ENCODE peak calls at places on chromosomes 5 and 9, in eight cellular contexts. Q is HCT116, P is adrenal gland, I is spleen, X is stomach, O is body of pancreas, H is lower leg skin, R is tibial nerve. G is an unnamed sample.

GRCh38 chr9:130539473-130540223 is 39.7 kb upstream of the FUBP3 start:
- DNase-seq in R (no peak), Q (peak), O (no peak), H (peak), X (no peak), P (peak), I (no peak), G (no peak)

GRCh38 chr9:124457079-124457886 is 7.0 kb downstream of the ADGRD2 start:
- DNase-seq in H (no peak), R (no peak), I (peak), O (no peak), X (no peak), Q (no peak), P (peak), G (no peak)

GRCh38 chr5:149672701-149673455 is 57.2 kb upstream of the PPARGC1B start:
- DNase-seq in O (no peak), Q (no peak), I (no peak), H (no peak), P (no peak), X (no peak), R (no peak), G (no peak)

GRCh38 chr5:127001621-127002296 is 28.6 kb downstream of the MARCHF3 start:
- DNase-seq in Q (no peak), R (no peak), H (no peak), I (no peak), P (peak), X (no peak), O (no peak), G (no peak)

GRCh38 chr9:88523056-88523455 is 11.9 kb upstream of the NXNL2 start:
- DNase-seq in O (no peak), X (no peak), R (no peak), Q (no peak), I (peak), H (no peak), P (no peak), G (no peak)

GRCh38 chr5:171867786-171868185 is 82.2 kb downstream of the SMIM23 start:
- DNase-seq in O (no peak), I (no peak), Q (no peak), R (no peak), X (no peak), P (no peak), H (no peak), G (no peak)

GRCh38 chr5:67058998-67059746 is 137.4 kb downstream of the CD180 start:
- DNase-seq in Q (no peak), X (no peak), P (peak), I (no peak), R (no peak), O (no peak), H (no peak), G (peak)

GRCh38 chr5:39148983-39149534 is 70.3 kb downstream of the FYB1 start:
- DNase-seq in P (no peak), X (no peak), Q (peak), H (no peak), O (no peak), R (no peak), I (no peak), G (no peak)

GRCh38 chr9:114034663-114035062 is 43.4 kb downstream of the AMBP start:
- DNase-seq in P (no peak), I (peak), R (no peak), Q (no peak), O (peak), X (no peak), H (peak), G (no peak)

GRCh38 chr9:97744710-97745708 is 47.9 kb upstream of the XPA start:
- DNase-seq in Q (no peak), H (no peak), I (no peak), O (no peak), P (peak), X (no peak), R (no peak), G (no peak)

GRCh38 chr5:124124711-124125229 is 612.8 kb downstream of the CSNK1G3 start:
- DNase-seq in I (no peak), Q (no peak), X (no peak), O (no peak), R (no peak), H (no peak), P (no peak), G (no peak)

GRCh38 chr5:1108865-1109174 is 3.0 kb downstream of the SLC12A7 start:
- DNase-seq in I (no peak), R (no peak), O (no peak), X (no peak), P (peak), H (no peak), Q (no peak), G (no peak)

GRCh38 chr9:27183701-27184100 is 74.7 kb downstream of the TEK start:
- DNase-seq in Q (no peak), O (no peak), H (no peak), P (no peak), R (no peak), X (peak), I (no peak), G (no peak)

GRCh38 chr9:93673271-93673843 is 97.0 kb downstream of the PHF2 start:
- DNase-seq in X (peak), I (peak), H (peak), Q (no peak), O (no peak), P (peak), R (no peak), G (peak)

GRCh38 chr5:60161340-60161934 is 267.9 kb upstream of the PDE4D start:
- DNase-seq in R (no peak), O (no peak), Q (peak), P (no peak), I (no peak), H (no peak), X (no peak), G (no peak)

GRCh38 chr9:68964102-68964541 is 49.8 kb downstream of the PRKACG start:
- DNase-seq in O (no peak), H (no peak), R (no peak), Q (no peak), X (no peak), I (no peak), P (no peak), G (no peak)

GRCh38 chr9:6552033-6552737 is 93.3 kb downstream of the GLDC start:
- DNase-seq in X (no peak), I (no peak), H (no peak), Q (no peak), P (no peak), O (no peak), R (no peak), G (no peak)

GRCh38 chr9:119963258-119963797 is 594.1 kb upstream of the BRINP1 start:
- DNase-seq in X (no peak), Q (peak), O (no peak), H (no peak), I (no peak), R (no peak), P (no peak), G (no peak)

GRCh38 chr5:1507961-1508678 is 15.6 kb downstream of the LPCAT1 start:
- DNase-seq in H (no peak), O (no peak), X (no peak), R (no peak), P (no peak), I (peak), Q (no peak), G (peak)

GRCh38 chr9:97990259-97990658 is 7.1 kb downstream of the ANP32B start:
- DNase-seq in P (no peak), Q (no peak), O (no peak), I (no peak), X (no peak), H (no peak), R (no peak), G (no peak)

GRCh38 chr5:65032250-65032649 is 263.5 kb downstream of the CWC27 start:
- DNase-seq in R (no peak), X (no peak), O (no peak), H (no peak), I (no peak), P (no peak), Q (no peak), G (no peak)

GRCh38 chr5:163822548-163822947 is 317.1 kb downstream of the MAT2B start:
- DNase-seq in O (no peak), X (no peak), P (no peak), I (no peak), H (no peak), R (no peak), Q (no peak), G (no peak)

GRCh38 chr5:132049559-132049958 is 10.9 kb upstream of the IL3 start:
- DNase-seq in I (no peak), O (no peak), Q (no peak), P (no peak), R (no peak), X (no peak), H (no peak), G (no peak)

GRCh38 chr9:113909421-113909820 is 33.3 kb downstream of the ZNF618 start:
- DNase-seq in H (no peak), O (no peak), P (no peak), Q (no peak), X (no peak), R (no peak), I (no peak), G (no peak)

GRCh38 chr9:69443178-69443577 is 118.2 kb downstream of the ENTREP1 start:
- DNase-seq in P (no peak), Q (no peak), I (no peak), R (no peak), H (no peak), O (no peak), X (no peak), G (no peak)

GRCh38 chr5:5492087-5492933 is 69.8 kb downstream of the ICE1 start:
- DNase-seq in X (no peak), O (peak), P (peak), R (no peak), H (no peak), Q (peak), I (no peak), G (no peak)

GRCh38 chr9:88198346-88198807 is 60.1 kb upstream of the SPATA31C2 start:
- DNase-seq in H (peak), O (peak), Q (no peak), R (no peak), P (peak), I (no peak), X (no peak), G (no peak)

GRCh38 chr5:113296681-113297080 is 138.1 kb downstream of the TSSK1B start:
- DNase-seq in P (no peak), X (no peak), I (no peak), H (no peak), O (no peak), R (no peak), Q (no peak), G (no peak)

GRCh38 chr5:94993501-94993900 is 291.4 kb downstream of the MCTP1 start:
- DNase-seq in P (no peak), R (no peak), I (no peak), O (no peak), X (no peak), Q (no peak), H (no peak), G (no peak)

GRCh38 chr9:16704489-16705111 is 165.9 kb downstream of the BNC2 start:
- DNase-seq in H (no peak), Q (no peak), P (peak), O (peak), R (peak), I (no peak), X (no peak), G (peak)

GRCh38 chr5:137344021-137344420 is 155.1 kb downstream of the SPOCK1 start:
- DNase-seq in P (no peak), Q (no peak), X (no peak), O (no peak), R (no peak), H (no peak), I (no peak), G (no peak)

GRCh38 chr9:120780367-120780766 is 12.8 kb downstream of the FBXW2 start:
- DNase-seq in R (no peak), P (no peak), O (no peak), H (no peak), I (no peak), X (no peak), Q (no peak), G (no peak)

DNA sequence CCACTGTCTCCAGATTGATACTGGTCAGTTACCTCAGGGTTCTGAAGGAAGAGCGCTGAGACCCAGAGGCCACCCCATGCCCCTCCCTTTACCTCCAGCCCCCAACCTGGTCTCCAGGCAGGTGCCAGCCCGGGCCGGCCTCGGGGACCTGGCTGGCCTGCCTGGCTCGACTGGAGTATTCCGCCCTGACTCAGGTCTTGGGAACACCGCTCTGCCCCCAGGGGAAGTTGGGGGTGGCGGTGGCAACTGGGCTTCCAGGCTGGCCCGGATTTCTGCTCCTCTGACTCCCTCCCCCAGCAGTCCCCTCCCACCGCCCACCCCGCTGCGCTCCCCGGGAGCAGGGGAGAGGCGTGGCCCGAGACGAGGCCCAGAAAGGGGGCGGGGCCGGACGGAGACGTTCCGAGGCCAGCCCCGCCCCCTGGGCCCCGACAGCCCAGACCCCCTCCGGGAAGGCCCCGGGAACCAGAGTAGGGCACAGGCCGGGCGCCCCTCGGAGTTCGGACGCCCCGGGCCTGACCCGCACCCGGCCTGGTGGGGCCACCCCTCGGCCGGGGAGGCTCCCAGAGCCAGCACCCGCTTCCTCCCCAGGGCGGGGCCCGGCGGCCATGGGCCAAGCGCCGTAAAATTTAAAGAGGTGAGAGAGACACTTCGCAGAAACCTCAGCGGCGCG is 82.5 kb upstream of the ZBTB43 start:
- DNase-seq in R (peak), P (peak), X (peak), I (peak), H (peak), Q (peak), O (peak), G (peak)
- TF ChIP-seq POLR2A in R (peak), P (no peak), X (no peak), I (peak), H (peak), Q (no peak), O (no peak), G (no peak)

GRCh38 chr9:37002413-37003217 is 31.5 kb downstream of the PAX5 start:
- DNase-seq in X (no peak), I (peak), H (no peak), O (no peak), R (no peak), Q (no peak), P (no peak), G (no peak)
- TF ChIP-seq POLR2A in X (no peak), I (no peak), H (no peak), O (no peak), R (no peak), Q (no peak), P (no peak), G (no peak)

DNA sequence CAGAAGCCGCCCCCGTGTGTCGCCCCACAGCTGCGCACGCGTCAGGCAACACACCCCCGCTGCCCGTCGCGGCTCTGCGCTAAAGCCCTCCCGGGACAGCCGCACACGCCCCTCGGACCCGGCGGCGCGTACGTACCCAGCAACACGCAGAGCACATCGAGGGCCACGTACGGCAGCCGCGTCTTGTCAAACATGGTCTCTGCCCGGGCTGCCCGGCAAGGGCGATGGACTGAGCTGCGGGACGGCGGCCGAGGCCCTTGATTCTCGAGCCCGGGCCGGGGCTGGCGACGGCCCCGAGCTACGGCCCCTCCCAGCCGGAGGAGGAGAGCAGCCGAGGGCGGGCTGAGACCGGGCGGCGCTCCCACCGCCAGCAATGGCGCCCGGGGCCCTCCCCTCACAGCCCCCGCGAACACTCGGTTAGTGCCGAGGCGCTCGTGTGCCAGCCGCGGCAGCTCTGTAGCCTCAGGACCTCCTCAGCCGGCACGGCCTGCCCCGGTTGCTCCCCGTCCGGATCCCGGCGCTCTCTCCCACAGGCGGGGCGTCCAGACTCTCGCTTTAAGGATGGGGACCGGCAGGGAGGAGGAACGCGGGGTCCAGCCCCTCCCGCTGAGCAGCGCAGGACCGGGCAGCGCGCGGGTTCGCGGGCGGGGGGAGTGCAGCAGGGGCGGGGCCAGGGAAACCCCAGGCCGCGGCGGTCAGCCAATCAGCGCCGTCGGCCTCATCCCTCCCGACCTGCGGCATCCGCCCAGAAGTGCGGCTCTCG is at the start of gene PLPP1:
- DNase-seq in O (peak), Q (peak), R (peak), X (peak), H (peak), P (peak), I (peak), G (peak)
- TF ChIP-seq POLR2A in O (peak), Q (peak), R (peak), X (peak), H (peak), P (peak), I (no peak), G (no peak)

GRCh38 chr5:57431816-57432215 is 50.8 kb downstream of the ACTBL2 start:
- DNase-seq in I (no peak), P (no peak), O (no peak), R (no peak), Q (no peak), H (no peak), X (no peak), G (no peak)

GRCh38 chr5:57435701-57436134 is 46.9 kb downstream of the ACTBL2 start:
- DNase-seq in I (no peak), Q (peak), P (no peak), H (no peak), O (peak), X (peak), R (no peak), G (no peak)

GRCh38 chr5:57434683-57435082 is 47.9 kb downstream of the ACTBL2 start:
- DNase-seq in H (no peak), R (no peak), I (no peak), X (no peak), O (no peak), P (no peak), Q (no peak), G (no peak)

GRCh38 chr5:57434227-57434640 is 48.4 kb downstream of the ACTBL2 start:
- DNase-seq in R (no peak), I (no peak), O (no peak), X (no peak), H (no peak), P (no peak), Q (no peak), G (peak)

DNA sequence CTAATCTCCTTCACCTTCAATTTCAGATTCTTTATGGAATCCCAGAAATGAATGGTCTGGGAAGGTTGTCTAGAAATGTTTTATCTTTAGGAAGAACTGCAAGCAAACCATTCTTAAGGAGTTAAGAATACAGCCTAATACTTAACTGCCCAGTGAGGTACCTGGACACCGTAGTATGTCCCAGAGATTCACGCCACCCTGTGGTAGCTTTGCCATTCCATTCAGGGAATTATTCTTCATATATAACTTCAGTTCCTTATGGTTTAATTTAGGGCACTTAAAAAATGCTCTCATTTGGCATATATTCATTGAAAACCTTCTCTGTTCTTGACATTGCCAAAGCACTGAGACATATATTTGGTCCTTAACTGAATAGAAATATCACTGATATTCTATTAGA is 49.7 kb downstream of the ACTBL2 start:
- DNase-seq in P (peak), Q (peak), I (no peak), O (no peak), H (no peak), R (no peak), X (no peak), G (no peak)
- TF ChIP-seq POLR2A in P (no peak), Q (no peak), I (no peak), O (no peak), H (no peak), R (no peak), X (no peak), G (no peak)

DNA sequence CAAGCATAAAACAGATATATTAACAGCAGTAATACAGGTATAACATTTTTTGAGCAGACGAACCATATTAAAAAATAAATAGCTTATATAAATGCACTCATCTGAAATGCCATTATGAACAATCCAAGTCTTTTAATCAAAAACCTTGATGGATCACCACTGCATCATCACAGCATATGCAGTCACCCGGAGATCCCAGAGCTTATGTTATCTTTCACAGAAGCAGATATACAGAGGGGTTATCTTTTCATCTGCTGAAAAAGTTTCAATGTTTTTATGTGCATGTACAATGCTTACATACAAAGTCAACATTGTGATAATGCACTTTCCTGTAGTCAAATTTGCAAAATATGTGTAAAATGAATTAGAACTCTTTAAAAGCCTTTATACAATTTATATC is 211.9 kb downstream of the FBXL7 start:
- DNase-seq in P (no peak), H (no peak), Q (no peak), O (no peak), R (no peak), X (no peak), I (no peak), G (no peak)
- TF ChIP-seq POLR2A in P (no peak), H (no peak), Q (no peak), O (no peak), R (no peak), X (no peak), I (no peak), G (no peak)

GRCh38 chr9:94991961-94992907 is 265.7 kb downstream of the AOPEP start:
- DNase-seq in H (no peak), O (no peak), Q (no peak), X (no peak), R (no peak), I (no peak), P (no peak), G (no peak)
- TF ChIP-seq POLR2A in H (no peak), O (no peak), Q (no peak), X (no peak), R (no peak), I (no peak), P (no peak), G (no peak)

GRCh38 chr5:58459860-58460726 is at the start of gene PLK2:
- DNase-seq in P (peak), H (peak), O (peak), R (peak), Q (peak), X (peak), I (peak), G (peak)

GRCh38 chr5:58462623-58463230 is 2.8 kb upstream of the PLK2 start:
- DNase-seq in O (peak), R (no peak), I (no peak), X (peak), Q (peak), P (no peak), H (peak), G (no peak)

GRCh38 chr5:58460727-58461286 is 921 bp upstream of the PLK2 start:
- DNase-seq in P (peak), R (peak), O (peak), Q (peak), H (peak), I (no peak), X (peak), G (peak)

GRCh38 chr5:58459276-58459859 is 518 bp downstream of the PLK2 start:
- DNase-seq in R (peak), I (no peak), O (no peak), Q (no peak), X (peak), P (peak), H (peak), G (peak)

DNA sequence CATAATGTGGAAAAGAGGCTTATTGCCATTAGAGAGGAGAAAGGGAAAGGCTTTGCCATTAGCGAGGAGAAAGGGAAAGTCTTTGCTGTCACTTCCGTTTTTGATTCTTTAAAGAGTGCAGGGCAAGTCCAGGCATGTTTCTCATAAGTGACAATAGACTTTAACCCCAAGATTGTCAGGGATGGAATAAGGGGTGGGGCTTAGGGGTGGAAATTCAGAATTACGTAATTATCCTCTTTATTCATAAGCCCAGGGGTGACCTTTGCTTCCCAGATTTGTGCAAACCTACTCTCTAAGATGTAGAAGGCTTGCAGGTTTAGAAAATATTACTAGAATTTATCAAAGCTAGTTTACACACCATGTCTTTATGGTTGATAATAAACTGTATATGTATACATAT is 2.3 kb upstream of the PLK2 start:
- DNase-seq in X (no peak), O (no peak), R (no peak), H (no peak), Q (peak), P (no peak), I (no peak), G (no peak)
- TF ChIP-seq POLR2A in X (no peak), O (no peak), R (no peak), H (no peak), Q (no peak), P (no peak), I (no peak), G (no peak)